ENCODE peak calls at places on chromosomes 16 and 17, in eight cellular contexts. V, E, G, Q, N, K, F and J are unnamed samples.

GRCh38 chr17:17067277-17067676 is 25.0 kb downstream of the MPRIP start:
- DNase-seq in K (no peak), Q (peak), V (no peak), E (no peak), F (no peak), G (peak), N (peak), J (peak)

GRCh38 chr16:9364721-9365693 is 273.6 kb downstream of the HAPSTR1 start:
- DNase-seq in Q (no peak), N (no peak), K (peak), V (no peak), F (no peak), G (no peak), E (no peak), J (no peak)

GRCh38 chr17:48543854-48544355 is 1.0 kb downstream of the HOXB2 start:
- DNase-seq in N (no peak), V (no peak), E (no peak), G (no peak), F (no peak), K (peak), Q (peak), J (no peak)

GRCh38 chr17:4199818-4200402 is 56.9 kb downstream of the CYB5D2 start:
- DNase-seq in G (peak), K (no peak), N (peak), Q (peak), F (peak), E (no peak), V (peak), J (no peak)

GRCh38 chr17:41024702-41025101 is 2.3 kb downstream of the KRTAP1-5 start:
- DNase-seq in E (peak), G (no peak), Q (no peak), F (no peak), N (no peak), V (no peak), K (no peak), J (no peak)

GRCh38 chr16:84459941-84460405 is 44.5 kb downstream of the MEAK7 start:
- DNase-seq in K (peak), N (no peak), F (no peak), G (no peak), Q (no peak), V (no peak), E (no peak), J (no peak)

GRCh38 chr17:4073983-4074830 is 68.6 kb downstream of the ZZEF1 start:
- DNase-seq in E (no peak), N (no peak), Q (no peak), G (no peak), V (no peak), F (peak), K (no peak), J (no peak)

GRCh38 chr17:7019839-7020519 is 2.9 kb upstream of the BCL6B start:
- DNase-seq in Q (no peak), F (no peak), V (peak), E (no peak), K (peak), N (no peak), G (peak), J (no peak)

GRCh38 chr17:81070541-81071246 is 35.7 kb downstream of the BAIAP2 start:
- DNase-seq in N (no peak), V (no peak), K (no peak), Q (no peak), G (no peak), E (no peak), F (no peak), J (no peak)

GRCh38 chr17:17590141-17590735 is 1.3 kb downstream of the PEMT start:
- DNase-seq in E (no peak), G (no peak), N (no peak), F (no peak), V (peak), Q (no peak), K (no peak), J (no peak)

GRCh38 chr17:40322417-40323315 is 13.7 kb downstream of the RARA start:
- DNase-seq in G (peak), Q (peak), K (peak), E (peak), N (peak), F (peak), V (peak), J (no peak)

GRCh38 chr16:16014329-16015224 is 65.2 kb downstream of the ABCC1 start:
- DNase-seq in E (no peak), G (peak), F (no peak), K (no peak), V (no peak), Q (peak), N (no peak), J (no peak)

GRCh38 chr17:68600123-68600880 is 865 bp downstream of the FAM20A start:
- DNase-seq in K (peak), V (peak), E (no peak), F (peak), Q (no peak), N (no peak), G (peak), J (no peak)

GRCh38 chr16:56938664-56939513 is 6.9 kb downstream of the HERPUD1 start:
- DNase-seq in G (no peak), K (no peak), F (no peak), N (no peak), E (no peak), Q (no peak), V (no peak), J (no peak)

GRCh38 chr16:22664132-22664531 is 149.8 kb upstream of the HS3ST2 start:
- DNase-seq in Q (no peak), N (no peak), E (no peak), K (no peak), V (no peak), F (peak), G (no peak), J (no peak)

GRCh38 chr17:40093005-40093579 is 7.3 kb downstream of the NR1D1 start:
- DNase-seq in Q (no peak), G (no peak), F (no peak), E (no peak), V (no peak), K (no peak), N (no peak), J (no peak)

GRCh38 chr16:54657058-54657708 is 273.5 kb upstream of the IRX5 start:
- DNase-seq in V (no peak), G (peak), Q (peak), K (no peak), F (no peak), E (no peak), N (no peak), J (no peak)

GRCh38 chr17:66720027-66720426 is 114.9 kb upstream of the CACNG5 start:
- DNase-seq in F (no peak), K (no peak), G (no peak), E (no peak), Q (no peak), V (no peak), N (no peak), J (no peak)

GRCh38 chr17:45046536-45047125 is 4.8 kb downstream of the DCAKD start:
- DNase-seq in N (no peak), G (peak), V (no peak), F (no peak), Q (peak), K (no peak), E (no peak), J (no peak)

GRCh38 chr16:31700200-31700529 is 172.5 kb downstream of the AHSP start:
- DNase-seq in K (no peak), F (no peak), E (peak), N (peak), Q (peak), V (peak), G (no peak), J (no peak)